ENCODE peak calls at places on chromosomes 12 and 14, in eight cellular contexts. One of them, this sample, is unnamed.

GRCh38 chr12:28034271-28034670 is 61.7 kb upstream of the PTHLH start:
- DNase-seq in A549: no peak
- DNase-seq in WTC11: no peak
- DNase-seq in GM12878: no peak
- DNase-seq in HepG2: no peak
- DNase-seq in endothelial cell of umbilical vein: no peak
- DNase-seq in HCT116: no peak
- DNase-seq in K562: no peak
- DNase-seq in this sample: no peak

GRCh38 chr12:47725893-47726292 is 603 bp upstream of the ENDOU start:
- DNase-seq in A549: no peak
- DNase-seq in WTC11: no peak
- DNase-seq in GM12878: no peak
- DNase-seq in HepG2: no peak
- DNase-seq in endothelial cell of umbilical vein: no peak
- DNase-seq in HCT116: no peak
- DNase-seq in K562: no peak
- DNase-seq in this sample: peak; percentile 74

GRCh38 chr12:124620606-124621295 is 53.3 kb upstream of the NCOR2 start:
- DNase-seq in A549: no peak
- DNase-seq in WTC11: no peak
- DNase-seq in GM12878: no peak
- DNase-seq in HepG2: no peak
- DNase-seq in endothelial cell of umbilical vein: no peak
- DNase-seq in HCT116: no peak
- DNase-seq in K562: no peak
- DNase-seq in this sample: no peak

GRCh38 chr12:94192506-94192905 is 44.1 kb downstream of the PLXNC1 start:
- DNase-seq in A549: no peak
- DNase-seq in WTC11: no peak
- DNase-seq in GM12878: no peak
- DNase-seq in HepG2: no peak
- DNase-seq in endothelial cell of umbilical vein: no peak
- DNase-seq in HCT116: no peak
- DNase-seq in K562: no peak
- DNase-seq in this sample: no peak

GRCh38 chr12:31482816-31483215 is 108.1 kb downstream of the DENND5B start:
- DNase-seq in A549: no peak
- DNase-seq in WTC11: no peak
- DNase-seq in GM12878: no peak
- DNase-seq in HepG2: no peak
- DNase-seq in endothelial cell of umbilical vein: peak; percentile 33
- DNase-seq in HCT116: peak; percentile 51
- DNase-seq in K562: no peak
- DNase-seq in this sample: no peak

GRCh38 chr12:46208370-46208769 is 60.5 kb downstream of the SLC38A1 start:
- DNase-seq in A549: no peak
- DNase-seq in WTC11: no peak
- DNase-seq in GM12878: no peak
- DNase-seq in HepG2: no peak
- DNase-seq in endothelial cell of umbilical vein: no peak
- DNase-seq in HCT116: no peak
- DNase-seq in K562: no peak
- DNase-seq in this sample: no peak

GRCh38 chr12:67088401-67089118 is 180.6 kb upstream of the CAND1 start:
- DNase-seq in A549: no peak
- DNase-seq in WTC11: no peak
- DNase-seq in GM12878: no peak
- DNase-seq in HepG2: peak; percentile 21
- DNase-seq in endothelial cell of umbilical vein: no peak
- DNase-seq in HCT116: no peak
- DNase-seq in K562: no peak
- DNase-seq in this sample: no peak

GRCh38 chr12:105931104-105931503 is 207.7 kb downstream of the NUAK1 start:
- DNase-seq in A549: no peak
- DNase-seq in WTC11: no peak
- DNase-seq in GM12878: no peak
- DNase-seq in HepG2: no peak
- DNase-seq in endothelial cell of umbilical vein: no peak
- DNase-seq in HCT116: no peak
- DNase-seq in K562: no peak
- DNase-seq in this sample: peak; percentile 10

GRCh38 chr14:94884616-94885230 is 114.8 kb upstream of the GSC start:
- DNase-seq in A549: no peak
- DNase-seq in WTC11: no peak
- DNase-seq in GM12878: no peak
- DNase-seq in HepG2: no peak
- DNase-seq in endothelial cell of umbilical vein: no peak
- DNase-seq in HCT116: no peak
- DNase-seq in K562: no peak
- DNase-seq in this sample: no peak

GRCh38 chr12:47079894-47080724 is at the start of gene AMIGO2:
- DNase-seq in A549: peak; percentile 78
- DNase-seq in WTC11: peak; percentile 58
- DNase-seq in GM12878: no peak
- DNase-seq in HepG2: no peak
- DNase-seq in endothelial cell of umbilical vein: peak; percentile 91
- DNase-seq in HCT116: no peak
- DNase-seq in K562: peak; percentile 59
- DNase-seq in this sample: peak; percentile 32

GRCh38 chr12:106724116-106724515 is 50.4 kb upstream of the RIC8B start:
- DNase-seq in A549: no peak
- DNase-seq in WTC11: no peak
- DNase-seq in GM12878: no peak
- DNase-seq in HepG2: no peak
- DNase-seq in endothelial cell of umbilical vein: no peak
- DNase-seq in HCT116: no peak
- DNase-seq in K562: no peak
- DNase-seq in this sample: no peak

GRCh38 chr12:62701492-62701891 is 233.5 kb downstream of the PPM1H start:
- DNase-seq in A549: no peak
- DNase-seq in WTC11: no peak
- DNase-seq in GM12878: no peak
- DNase-seq in HepG2: peak; percentile 13
- DNase-seq in endothelial cell of umbilical vein: no peak
- DNase-seq in HCT116: no peak
- DNase-seq in K562: no peak
- DNase-seq in this sample: no peak

GRCh38 chr14:81458352-81458751 is 58.2 kb upstream of the STON2 start:
- DNase-seq in A549: no peak
- DNase-seq in WTC11: no peak
- DNase-seq in GM12878: no peak
- DNase-seq in HepG2: no peak
- DNase-seq in endothelial cell of umbilical vein: no peak
- DNase-seq in HCT116: no peak
- DNase-seq in K562: no peak
- DNase-seq in this sample: no peak

GRCh38 chr12:131755305-131756113 is 44.6 kb downstream of the SFSWAP start:
- DNase-seq in A549: peak; percentile 42
- DNase-seq in WTC11: peak; percentile 50
- DNase-seq in GM12878: no peak
- DNase-seq in HepG2: peak; percentile 61
- DNase-seq in endothelial cell of umbilical vein: no peak
- DNase-seq in HCT116: peak; percentile 47
- DNase-seq in K562: peak; percentile 51
- DNase-seq in this sample: peak; percentile 70

GRCh38 chr14:92460916-92461579 is 52.5 kb upstream of the RIN3 start:
- DNase-seq in A549: no peak
- DNase-seq in WTC11: no peak
- DNase-seq in GM12878: peak; percentile 61
- DNase-seq in HepG2: no peak
- DNase-seq in endothelial cell of umbilical vein: peak; percentile 95
- DNase-seq in HCT116: no peak
- DNase-seq in K562: no peak
- DNase-seq in this sample: peak; percentile 25

GRCh38 chr14:99568567-99569560 is 35.1 kb downstream of the CCDC85C start:
- DNase-seq in A549: no peak
- DNase-seq in WTC11: no peak
- DNase-seq in GM12878: no peak
- DNase-seq in HepG2: no peak
- DNase-seq in endothelial cell of umbilical vein: peak; percentile 25
- DNase-seq in HCT116: no peak
- DNase-seq in K562: peak; percentile 19
- DNase-seq in this sample: peak; percentile 15

DNA sequence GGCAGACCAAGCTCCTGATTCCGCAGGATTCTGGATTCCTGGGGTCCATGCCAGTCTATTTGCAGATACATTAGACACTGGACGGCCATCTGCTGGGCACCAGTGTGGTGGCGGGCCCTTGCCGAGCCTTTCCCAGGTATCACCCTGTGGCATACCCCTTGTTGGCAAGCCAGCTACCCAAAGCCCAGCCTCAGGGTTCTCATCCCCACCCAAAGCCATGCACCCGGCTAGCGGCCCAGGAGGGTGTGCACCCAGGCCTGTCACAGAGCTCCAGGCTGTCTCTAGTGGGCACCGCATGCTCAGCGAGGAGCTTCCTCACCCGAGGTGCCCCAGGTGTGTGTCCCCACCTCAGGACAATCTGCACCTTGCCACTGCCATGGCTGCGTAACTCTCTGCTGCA is 13.7 kb downstream of the MMAB start:
- DNase-seq in A549: no peak
- DNase-seq in WTC11: no peak
- DNase-seq in GM12878: no peak
- DNase-seq in HepG2: no peak
- DNase-seq in endothelial cell of umbilical vein: no peak
- DNase-seq in HCT116: no peak
- DNase-seq in K562: no peak
- DNase-seq in this sample: no peak
- TF ChIP-seq MAX in A549: no peak
- TF ChIP-seq MAX in WTC11: no peak
- TF ChIP-seq MAX in GM12878: no peak
- TF ChIP-seq MAX in HepG2: no peak
- TF ChIP-seq MAX in endothelial cell of umbilical vein: no peak
- TF ChIP-seq MAX in HCT116: no peak
- TF ChIP-seq MAX in K562: no peak
- TF ChIP-seq MAX in this sample: no peak

DNA sequence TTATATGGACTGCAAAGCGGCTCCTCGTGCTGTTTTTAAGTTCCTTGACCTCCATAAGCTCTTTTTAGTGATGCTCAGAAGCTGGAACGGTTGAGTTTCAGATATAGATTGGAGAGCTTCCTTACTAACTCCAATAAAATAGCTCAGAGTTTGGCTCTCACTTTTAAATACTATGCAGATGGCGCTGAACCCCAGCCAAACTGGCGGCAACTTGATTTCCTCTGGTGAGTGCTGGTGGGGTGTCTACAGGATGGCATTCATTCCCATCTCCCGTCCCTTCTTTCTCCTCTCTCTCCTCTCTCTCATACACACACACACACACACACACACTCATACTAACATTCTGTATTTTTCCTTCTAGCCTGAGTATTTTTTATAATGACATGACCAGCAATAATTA is 346.3 kb downstream of the ETNK1 start:
- DNase-seq in A549: no peak
- DNase-seq in WTC11: no peak
- DNase-seq in GM12878: no peak
- DNase-seq in HepG2: no peak
- DNase-seq in endothelial cell of umbilical vein: no peak
- DNase-seq in HCT116: no peak
- DNase-seq in K562: no peak
- DNase-seq in this sample: no peak
- TF ChIP-seq MAX in A549: no peak
- TF ChIP-seq MAX in WTC11: no peak
- TF ChIP-seq MAX in GM12878: no peak
- TF ChIP-seq MAX in HepG2: no peak
- TF ChIP-seq MAX in endothelial cell of umbilical vein: no peak
- TF ChIP-seq MAX in HCT116: no peak
- TF ChIP-seq MAX in K562: no peak
- TF ChIP-seq MAX in this sample: no peak

DNA sequence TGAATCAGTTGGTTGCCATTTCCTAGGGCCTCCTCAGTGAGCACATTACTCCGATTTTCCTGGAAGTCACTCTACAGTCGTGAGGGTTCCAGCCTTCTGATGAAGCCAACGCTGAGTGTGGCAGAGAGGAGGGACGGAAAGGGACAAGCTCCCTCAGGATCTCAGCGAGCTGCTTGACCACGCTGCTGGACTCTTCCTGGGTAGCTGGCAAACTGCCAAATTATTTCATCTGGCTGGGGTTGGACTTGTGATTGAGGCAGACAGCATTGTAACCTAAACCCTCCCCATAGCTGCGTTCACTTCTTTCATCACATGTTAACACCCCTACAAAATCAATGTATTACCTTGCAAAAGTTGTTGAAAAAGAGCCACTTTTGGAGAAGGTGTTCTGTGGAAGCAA is 69.6 kb upstream of the CHST11 start:
- DNase-seq in A549: no peak
- DNase-seq in WTC11: no peak
- DNase-seq in GM12878: no peak
- DNase-seq in HepG2: no peak
- DNase-seq in endothelial cell of umbilical vein: no peak
- DNase-seq in HCT116: no peak
- DNase-seq in K562: peak; percentile 48
- DNase-seq in this sample: no peak
- TF ChIP-seq MAX in A549: no peak
- TF ChIP-seq MAX in WTC11: no peak
- TF ChIP-seq MAX in GM12878: no peak
- TF ChIP-seq MAX in HepG2: no peak
- TF ChIP-seq MAX in endothelial cell of umbilical vein: no peak
- TF ChIP-seq MAX in HCT116: no peak
- TF ChIP-seq MAX in K562: no peak
- TF ChIP-seq MAX in this sample: no peak

DNA sequence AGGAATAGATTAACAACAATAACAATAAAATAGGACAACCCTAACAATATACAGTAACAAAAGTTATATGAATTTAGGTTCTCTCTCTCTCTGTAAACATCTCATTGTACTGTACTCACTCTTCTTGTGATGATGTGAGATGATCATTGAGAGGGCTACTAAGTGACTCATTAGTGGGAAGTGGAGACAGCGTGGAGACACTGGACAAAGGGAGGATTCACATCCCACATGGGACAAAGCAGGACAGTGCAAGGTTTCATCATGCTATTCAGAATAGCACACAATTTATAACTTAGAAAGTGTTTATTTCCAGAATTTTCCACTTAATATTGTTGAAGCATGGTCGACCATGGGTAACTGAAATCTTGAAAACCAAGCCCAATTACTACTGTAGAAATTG is 26.0 kb upstream of the SPATA7 start:
- DNase-seq in A549: no peak
- DNase-seq in WTC11: no peak
- DNase-seq in GM12878: no peak
- DNase-seq in HepG2: no peak
- DNase-seq in endothelial cell of umbilical vein: no peak
- DNase-seq in HCT116: no peak
- DNase-seq in K562: no peak
- DNase-seq in this sample: no peak
- TF ChIP-seq MAX in A549: no peak
- TF ChIP-seq MAX in WTC11: no peak
- TF ChIP-seq MAX in GM12878: no peak
- TF ChIP-seq MAX in HepG2: no peak
- TF ChIP-seq MAX in endothelial cell of umbilical vein: no peak
- TF ChIP-seq MAX in HCT116: no peak
- TF ChIP-seq MAX in K562: no peak
- TF ChIP-seq MAX in this sample: no peak

DNA sequence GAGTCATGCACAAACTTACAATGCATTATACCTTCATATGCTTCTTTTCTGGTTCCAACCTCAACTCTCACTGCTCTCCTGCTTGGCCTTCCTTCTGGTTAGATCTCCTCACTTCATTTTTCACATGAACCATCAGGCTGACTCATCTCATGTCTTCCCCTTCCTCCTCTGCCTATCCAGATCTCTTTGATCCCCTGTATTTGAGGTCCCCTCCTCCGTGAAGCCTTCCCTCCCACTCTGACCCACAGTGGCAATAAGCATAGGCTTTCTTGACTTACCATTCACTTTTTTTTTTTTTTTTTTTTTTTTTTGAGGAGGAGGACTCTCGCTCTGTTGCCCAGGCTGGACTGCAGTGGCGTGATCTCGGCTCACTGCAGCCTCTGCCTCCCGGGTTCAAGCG is 14.7 kb upstream of the ASIC1 start:
- DNase-seq in A549: no peak
- DNase-seq in WTC11: no peak
- DNase-seq in GM12878: no peak
- DNase-seq in HepG2: no peak
- DNase-seq in endothelial cell of umbilical vein: no peak
- DNase-seq in HCT116: no peak
- DNase-seq in K562: no peak
- DNase-seq in this sample: peak; percentile 36
- TF ChIP-seq MAX in A549: no peak
- TF ChIP-seq MAX in WTC11: no peak
- TF ChIP-seq MAX in GM12878: no peak
- TF ChIP-seq MAX in HepG2: no peak
- TF ChIP-seq MAX in endothelial cell of umbilical vein: no peak
- TF ChIP-seq MAX in HCT116: no peak
- TF ChIP-seq MAX in K562: no peak
- TF ChIP-seq MAX in this sample: no peak